ENCODE peak calls at places on chromosomes 16 and 17, in nine cellular contexts. K, Z, J, U, R, T, E, I and L are unnamed samples. For H3K4me1, the result is how much of the 10 kb centered on the place peaks cover.

GRCh38 chr16:46991729-46992704 is 18.5 kb upstream of the DNAJA2 start:
- DNase-seq in K (no peak), Z (no peak), J (no peak), U (no peak), R (no peak), T (no peak), E (no peak), I (no peak), L (no peak)

GRCh38 chr16:64417711-64418227 is 704.1 kb downstream of the CDH11 start:
- DNase-seq in K (peak), Z (no peak), J (no peak), U (no peak), R (no peak), T (no peak), E (no peak), I (no peak), L (no peak)

GRCh38 chr16:72689851-72690250 is 358.1 kb downstream of the ZFHX3 start:
- DNase-seq in K (peak), Z (no peak), J (no peak), U (no peak), R (no peak), T (no peak), E (no peak), I (no peak), L (no peak)

GRCh38 chr17:78240012-78240655 is 8.7 kb downstream of the TMEM235 start:
- DNase-seq in K (no peak), Z (no peak), J (no peak), U (no peak), R (no peak), T (no peak), E (no peak), I (no peak), L (no peak)

GRCh38 chr16:16151315-16151714 is 72.0 kb downstream of the ABCC6 start:
- DNase-seq in K (peak), Z (no peak), J (no peak), U (no peak), R (no peak), T (no peak), E (no peak), I (no peak), L (no peak)

GRCh38 chr16:30049871-30050270 is 15.7 kb upstream of the ALDOA start:
- DNase-seq in K (no peak), Z (no peak), J (no peak), U (no peak), R (no peak), T (no peak), E (no peak), I (no peak), L (no peak)

GRCh38 chr16:35171106-35171505 is 1711.7 kb downstream of the TP53TG3F start:
- DNase-seq in K (no peak), Z (no peak), J (no peak), U (no peak), R (no peak), T (no peak), E (no peak), I (peak), L (no peak)

GRCh38 chr17:78051186-78051972 is 77.2 kb downstream of the TMC6 start:
- DNase-seq in K (no peak), Z (no peak), J (no peak), U (no peak), R (no peak), T (no peak), E (no peak), I (no peak), L (no peak)

GRCh38 chr16:4661661-4662060 is 31.7 kb upstream of the NUDT16L1 start:
- DNase-seq in K (no peak), Z (no peak), J (no peak), U (no peak), R (no peak), T (no peak), E (no peak), I (no peak), L (no peak)

GRCh38 chr17:64161380-64161779 is 31.4 kb upstream of the ERN1 start:
- DNase-seq in K (peak), Z (no peak), J (no peak), U (no peak), R (no peak), T (no peak), E (no peak), I (no peak), L (no peak)

GRCh38 chr17:6413073-6413472 is 21.8 kb downstream of the AIPL1 start:
- DNase-seq in K (peak), Z (no peak), J (peak), U (peak), R (no peak), T (peak), E (no peak), I (no peak), L (no peak)

GRCh38 chr16:997440-998051 is 16.0 kb downstream of the SOX8 start:
- DNase-seq in K (peak), Z (no peak), J (peak), U (peak), R (no peak), T (peak), E (no peak), I (peak), L (peak)

GRCh38 chr17:45311406-45311761 is 5.4 kb downstream of the MAP3K14 start:
- DNase-seq in K (no peak), Z (no peak), J (no peak), U (peak), R (no peak), T (no peak), E (no peak), I (no peak), L (no peak)

GRCh38 chr16:10876305-10876704 is 697 bp upstream of the CIITA start:
- DNase-seq in K (no peak), Z (no peak), J (no peak), U (no peak), R (no peak), T (no peak), E (no peak), I (no peak), L (no peak)

GRCh38 chr17:17391575-17392370 is 85.0 kb upstream of the MED9 start:
- DNase-seq in K (peak), Z (no peak), J (peak), U (no peak), R (no peak), T (no peak), E (no peak), I (no peak), L (peak)

GRCh38 chr16:82138478-82139285 is 31.3 kb downstream of the MPHOSPH6 start:
- DNase-seq in K (no peak), Z (no peak), J (no peak), U (no peak), R (no peak), T (no peak), E (no peak), I (no peak), L (no peak)

GRCh38 chr17:60327122-60327869 is 64.6 kb downstream of the USP32 start:
- DNase-seq in K (no peak), Z (no peak), J (no peak), U (peak), R (no peak), T (no peak), E (no peak), I (no peak), L (no peak)

GRCh38 chr17:36939944-36940312 is 2.7 kb downstream of the LHX1 start:
- DNase-seq in K (no peak), Z (no peak), J (no peak), U (peak), R (no peak), T (no peak), E (no peak), I (no peak), L (no peak)

GRCh38 chr17:36937961-36938565 is 788 bp downstream of the LHX1 start:
- DNase-seq in K (peak), Z (no peak), J (no peak), U (peak), R (no peak), T (peak), E (no peak), I (no peak), L (no peak)

GRCh38 chr17:36939059-36939943 is 2.0 kb downstream of the LHX1 start:
- DNase-seq in K (no peak), Z (no peak), J (no peak), U (peak), R (no peak), T (no peak), E (no peak), I (no peak), L (no peak)

GRCh38 chr17:36937001-36937960 is at the start of gene LHX1:
- DNase-seq in K (no peak), Z (no peak), J (no peak), U (peak), R (no peak), T (peak), E (no peak), I (no peak), L (no peak)

DNA sequence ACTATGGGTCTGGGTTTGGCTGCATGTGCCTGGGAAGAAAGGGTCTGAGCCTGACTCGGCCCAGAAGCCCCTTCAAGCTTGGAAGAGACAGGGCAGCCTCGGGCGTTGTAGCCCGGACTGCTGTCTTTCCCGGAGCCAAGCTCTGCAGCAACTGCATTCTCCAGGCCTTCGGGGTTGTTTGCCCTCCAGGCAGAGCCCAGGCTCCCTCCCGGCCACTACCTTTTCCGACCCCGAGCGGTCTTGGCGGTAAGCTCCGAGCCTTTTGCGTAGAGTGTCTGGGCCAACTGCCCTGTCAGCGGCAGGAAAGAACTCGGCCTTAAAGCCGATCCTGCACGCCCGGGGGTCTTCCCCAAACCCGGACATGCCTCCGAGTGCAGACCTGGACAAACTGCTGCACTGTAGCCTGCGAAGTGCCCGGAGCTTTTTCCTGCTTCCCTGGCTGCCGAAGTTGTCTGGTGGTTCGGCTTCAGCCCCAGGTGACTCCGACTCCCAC is 1.3 kb downstream of the LHX1 start:
- DNase-seq in K (no peak), Z (no peak), J (no peak), U (peak), R (no peak), T (no peak), E (no peak), I (no peak), L (no peak)
- H3K4me1 ChIP-seq in K (under half), Z (under half), J (under half), U (under half), R (half or more), T (under half), E (half or more), I (under half), L (half or more)

GRCh38 chr17:82245144-82246039 is 16.6 kb downstream of the SLC16A3 start:
- DNase-seq in K (no peak), Z (peak), J (no peak), U (no peak), R (no peak), T (no peak), E (no peak), I (no peak), L (no peak)

GRCh38 chr17:82247856-82248671 is 19.2 kb downstream of the SLC16A3 start:
- DNase-seq in K (no peak), Z (peak), J (peak), U (no peak), R (no peak), T (no peak), E (no peak), I (no peak), L (no peak)

GRCh38 chr17:82246040-82246364 is 17.2 kb downstream of the SLC16A3 start:
- DNase-seq in K (no peak), Z (peak), J (no peak), U (no peak), R (no peak), T (no peak), E (no peak), I (no peak), L (peak)

GRCh38 chr17:82247175-82247823 is 18.5 kb downstream of the SLC16A3 start:
- DNase-seq in K (no peak), Z (peak), J (no peak), U (no peak), R (no peak), T (no peak), E (no peak), I (no peak), L (no peak)

DNA sequence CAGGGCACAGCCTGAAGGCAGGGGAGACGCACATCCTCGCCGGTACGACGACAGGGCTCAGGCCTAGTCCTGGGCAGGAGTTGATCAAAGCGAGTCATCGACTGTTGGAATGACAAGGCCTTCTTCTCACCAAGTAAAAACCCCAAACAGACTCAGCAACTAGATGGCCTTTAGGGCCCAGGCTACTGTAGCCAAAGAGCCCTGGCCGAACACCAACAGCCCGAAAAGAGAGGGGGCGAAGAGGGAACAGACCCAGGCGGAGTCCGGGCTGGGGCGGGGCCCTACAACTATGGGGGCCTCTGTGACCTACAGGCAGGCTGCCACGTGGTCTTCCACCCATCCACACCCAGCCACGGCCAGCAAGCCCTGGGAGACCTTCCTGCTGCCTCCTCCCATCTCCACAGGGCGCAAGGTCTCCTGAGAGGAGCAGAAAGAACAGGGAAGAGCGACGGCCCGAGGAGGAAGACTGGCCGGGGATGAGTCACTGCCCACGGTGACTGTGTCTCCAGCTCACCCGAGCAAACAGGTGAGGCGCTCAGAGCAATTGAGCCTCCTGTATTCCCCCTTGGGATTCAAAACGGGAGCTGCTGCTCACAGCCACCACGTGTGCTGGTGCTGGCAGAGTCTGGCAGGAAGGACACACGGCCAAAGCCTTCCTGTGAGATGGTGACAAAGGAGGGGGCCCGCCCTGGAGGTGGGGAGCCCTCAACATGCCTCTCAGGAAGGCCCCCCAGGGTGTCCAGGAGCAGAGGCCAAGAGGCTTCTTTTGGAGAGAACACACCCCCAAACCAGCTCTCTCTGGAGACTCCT is 17.7 kb downstream of the SLC16A3 start:
- DNase-seq in K (peak), Z (peak), J (peak), U (no peak), R (no peak), T (no peak), E (no peak), I (peak), L (no peak)
- H3K4me3 ChIP-seq in K (no peak), Z (no peak), J (no peak), U (no peak), R (no peak), T (no peak), E (no peak), I (no peak), L (no peak)

GRCh38 chr16:31191697-31192428 is 10.7 kb downstream of the PYCARD start:
- DNase-seq in K (no peak), Z (no peak), J (no peak), U (no peak), R (no peak), T (no peak), E (no peak), I (no peak), L (no peak)
- H3K27ac ChIP-seq in K (no peak), Z (no peak), J (no peak), U (no peak), R (no peak), T (no peak), E (no peak), I (no peak), L (no peak)

DNA sequence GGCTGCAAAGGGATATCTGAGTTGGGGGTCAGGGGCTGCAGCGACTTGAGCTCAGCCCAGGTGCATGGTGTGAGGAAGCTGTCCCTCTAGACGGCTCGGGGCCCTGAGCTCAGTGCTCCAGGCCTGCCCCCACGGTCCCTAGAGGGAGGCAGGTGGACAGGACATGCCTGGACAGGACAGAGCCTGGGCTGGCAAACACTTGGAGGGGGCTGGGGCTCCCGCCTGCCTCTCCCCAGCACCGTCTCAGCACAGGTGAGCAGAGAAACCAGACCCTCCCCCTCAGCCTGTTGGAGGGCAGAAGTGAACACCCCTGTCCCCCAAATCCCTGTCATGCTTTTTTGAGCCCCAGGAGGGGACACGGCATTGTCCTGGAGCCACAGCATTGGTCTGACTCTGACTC is 11.4 kb upstream of the SLC38A10 start:
- DNase-seq in K (no peak), Z (no peak), J (no peak), U (no peak), R (no peak), T (no peak), E (no peak), I (no peak), L (no peak)
- H3K4me1 ChIP-seq in K (under half), Z (under half), J (under half), U (under half), R (under half), T (under half), E (under half), I (under half), L (under half)